ENCODE peak calls at places on chromosomes 13 and 19, in five cellular contexts. T is GM23338, X is neural progenitor cell, P is hepatocyte, R is HCT116. F is an unnamed sample.

GRCh38 chr19:19403373-19403901 is 2.0 kb upstream of the GATAD2A start:
- DNase-seq in R (no peak), P (no peak), T (no peak), X (no peak), F (peak; percentile 66)

GRCh38 chr19:7242601-7243258 is 51.5 kb downstream of the INSR start:
- DNase-seq in P (no peak), T (no peak), X (no peak), R (no peak), F (peak; percentile 33)

GRCh38 chr13:29948246-29948645 is 97.8 kb upstream of the UBL3 start:
- DNase-seq in P (no peak), T (no peak), R (no peak), X (no peak), F (no peak)

GRCh38 chr13:99721606-99722384 is 220.5 kb downstream of the TM9SF2 start:
- DNase-seq in R (no peak), P (no peak), T (no peak), X (peak; percentile 91), F (no peak)

GRCh38 chr19:18194554-18195238 is 1.7 kb downstream of the MPV17L2 start:
- DNase-seq in R (no peak), P (no peak), X (peak; percentile 58), T (peak; percentile 71), F (peak; percentile 33)

GRCh38 chr19:47323872-47324271 is 8.1 kb upstream of the C5AR2 start:
- DNase-seq in R (no peak), P (no peak), T (no peak), X (no peak), F (no peak)

GRCh38 chr13:96898855-96899254 is 95.4 kb downstream of the OXGR1 start:
- DNase-seq in P (no peak), T (peak; percentile 64), R (no peak), X (peak; percentile 28), F (no peak)

GRCh38 chr13:48123827-48124226 is 28.9 kb upstream of the MED4 start:
- DNase-seq in R (no peak), T (no peak), P (no peak), X (no peak), F (no peak)

GRCh38 chr13:69092615-69093322 is 1014.9 kb upstream of the ATXN8OS start:
- DNase-seq in X (peak; percentile 12), P (no peak), T (peak; percentile 72), R (no peak), F (no peak)

GRCh38 chr19:51694318-51695085 is 1.4 kb downstream of the SPACA6 start:
- DNase-seq in X (no peak), P (no peak), R (no peak), T (no peak), F (no peak)

GRCh38 chr19:16714702-16715294 is 4.8 kb upstream of the NWD1 start:
- DNase-seq in P (peak; percentile 25), R (peak; percentile 48), X (peak; percentile 68), T (peak; percentile 76), F (peak; percentile 69)

GRCh38 chr13:24041822-24042221 is 118.7 kb upstream of the SPATA13 start:
- DNase-seq in X (no peak), P (no peak), T (no peak), R (no peak), F (no peak)

DNA sequence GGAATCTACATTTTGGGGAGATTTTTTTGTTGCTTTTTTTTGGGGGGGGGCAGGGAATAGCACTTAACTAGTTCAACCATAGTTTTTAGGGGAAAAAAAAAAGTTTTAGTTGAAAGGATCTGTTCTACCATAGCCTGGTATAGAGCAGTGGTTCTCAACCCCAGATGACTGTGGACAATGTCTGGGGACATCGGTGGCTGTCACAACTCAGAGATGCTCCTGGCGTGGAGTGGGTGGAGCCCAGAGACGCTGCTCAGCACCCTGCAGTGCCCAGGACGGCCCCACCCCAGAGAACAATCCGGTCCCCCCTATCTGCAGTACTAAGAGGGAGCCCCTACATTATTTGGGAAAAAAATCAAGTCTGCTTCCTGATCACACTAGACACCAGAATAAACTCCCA is 8.3 kb downstream of the GNG7 start:
- DNase-seq in T (no peak), R (no peak), P (no peak), X (no peak), F (no peak)
- H3K4me3 ChIP-seq in T (no peak overlapping the region), R (no peak overlapping the region), P (no peak overlapping the region), X (no peak overlapping the region), F (no peak overlapping the region)

GRCh38 chr13:50691682-50692263 is 151.7 kb downstream of the DLEU7 start:
- DNase-seq in X (no peak), R (no peak), T (no peak), P (no peak), F (peak; percentile 60)

GRCh38 chr13:50693755-50694154 is 149.7 kb downstream of the DLEU7 start:
- DNase-seq in R (no peak), T (peak; percentile 13), P (no peak), X (peak; percentile 37), F (no peak)

GRCh38 chr13:50690020-50690419 is 153.5 kb downstream of the DLEU7 start:
- DNase-seq in R (no peak), X (peak; percentile 11), T (no peak), P (no peak), F (no peak)

GRCh38 chr13:50692396-50692915 is 151.0 kb downstream of the DLEU7 start:
- DNase-seq in X (no peak), R (no peak), P (no peak), T (no peak), F (no peak)

DNA sequence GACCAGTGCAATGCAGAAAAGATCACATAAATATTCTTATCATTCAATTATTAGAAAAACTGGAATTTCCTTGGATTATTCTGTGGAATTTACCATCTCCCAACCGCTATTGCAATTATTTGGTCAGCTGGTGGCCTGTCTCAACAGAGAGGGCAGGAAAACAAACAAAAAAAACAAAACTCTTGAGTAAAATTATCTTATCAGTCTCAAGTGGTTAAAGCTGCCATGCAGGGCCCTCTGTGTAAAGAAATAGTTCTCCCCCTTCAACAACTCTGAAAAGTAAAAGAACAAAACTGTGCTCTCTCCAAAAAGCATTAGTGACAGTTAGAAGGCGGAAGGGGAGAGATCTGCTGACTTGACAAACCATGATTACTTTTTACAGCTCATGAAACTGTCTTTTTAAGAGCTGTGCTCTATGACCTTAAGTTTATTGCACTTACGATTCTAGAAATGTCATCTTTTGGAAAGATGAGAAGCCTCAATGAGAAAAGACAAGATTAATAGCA is 152.3 kb downstream of the DLEU7 start:
- DNase-seq in P (no peak), R (no peak), X (no peak), T (no peak), F (no peak)
- TF ChIP-seq EZH2phosphoT487 in P (no peak), R (no peak), X (no peak), T (no peak), F (no peak)

GRCh38 chr19:720691-721160 is 12.0 kb downstream of the PALM start:
- DNase-seq in T (peak; percentile 51), X (no peak), R (no peak), P (no peak), F (no peak)
- TF ChIP-seq EZH2 in T (no peak), X (no peak), R (no peak), P (no peak), F (no peak)

GRCh38 chr19:8592231-8593009 is 15.2 kb upstream of the MYO1F start:
- DNase-seq in X (peak; percentile 100), T (peak; percentile 100), R (no peak), P (peak; percentile 99), F (peak; percentile 33)
- H3K4me3 ChIP-seq in X (peak overlapping the region; percentile 54), T (peak overlapping the region; percentile 55), R (no peak overlapping the region), P (peak overlapping the region; percentile 20), F (no peak overlapping the region)

DNA sequence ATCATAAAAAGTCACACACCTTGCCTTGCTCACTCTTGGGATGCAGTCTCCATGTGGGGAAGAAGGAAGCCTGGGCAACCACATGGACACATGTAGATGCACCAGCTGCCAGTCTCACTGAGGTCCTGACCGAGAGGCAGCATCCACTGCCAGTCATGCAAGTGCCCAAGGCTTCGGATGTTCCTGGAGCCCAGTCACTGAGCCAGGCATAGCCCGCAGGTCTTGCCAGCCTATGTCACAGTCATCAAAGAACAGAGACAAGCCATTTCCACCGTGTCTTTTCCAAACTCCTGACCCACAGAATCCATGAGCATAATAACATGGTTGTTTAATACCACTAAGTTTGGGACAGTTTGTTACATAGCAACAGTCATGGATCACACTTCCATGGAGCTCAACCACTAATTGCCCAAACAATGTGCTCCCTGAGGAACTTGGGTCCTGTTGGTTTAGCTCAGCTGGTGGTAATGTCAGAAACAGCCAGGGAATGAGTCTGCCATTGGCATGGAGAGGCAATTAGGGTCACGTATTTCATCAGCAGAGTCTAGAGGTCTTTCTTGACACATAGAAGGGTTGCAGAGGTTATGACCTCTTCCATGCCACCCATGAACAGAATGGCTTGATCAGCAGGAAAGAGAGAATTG is 21.5 kb downstream of the STARD13 start:
- DNase-seq in T (no peak), X (no peak), R (no peak), P (no peak), F (no peak)
- TF ChIP-seq EZH2phosphoT487 in T (no peak), X (no peak), R (no peak), P (no peak), F (no peak)

GRCh38 chr19:50669319-50670101 is 20.3 kb downstream of the C19orf81 start:
- DNase-seq in X (no peak), P (peak; percentile 44), R (no peak), T (peak; percentile 35), F (peak; percentile 64)

GRCh38 chr19:50667177-50667758 is 18.0 kb downstream of the C19orf81 start:
- DNase-seq in P (no peak), R (no peak), X (no peak), T (peak; percentile 43), F (no peak)

GRCh38 chr19:50670102-50670380 is 20.8 kb downstream of the C19orf81 start:
- DNase-seq in P (no peak), R (no peak), T (no peak), X (no peak), F (no peak)

GRCh38 chr19:50667759-50668231 is 18.6 kb downstream of the C19orf81 start:
- DNase-seq in T (peak; percentile 39), P (no peak), X (no peak), R (no peak), F (no peak)

DNA sequence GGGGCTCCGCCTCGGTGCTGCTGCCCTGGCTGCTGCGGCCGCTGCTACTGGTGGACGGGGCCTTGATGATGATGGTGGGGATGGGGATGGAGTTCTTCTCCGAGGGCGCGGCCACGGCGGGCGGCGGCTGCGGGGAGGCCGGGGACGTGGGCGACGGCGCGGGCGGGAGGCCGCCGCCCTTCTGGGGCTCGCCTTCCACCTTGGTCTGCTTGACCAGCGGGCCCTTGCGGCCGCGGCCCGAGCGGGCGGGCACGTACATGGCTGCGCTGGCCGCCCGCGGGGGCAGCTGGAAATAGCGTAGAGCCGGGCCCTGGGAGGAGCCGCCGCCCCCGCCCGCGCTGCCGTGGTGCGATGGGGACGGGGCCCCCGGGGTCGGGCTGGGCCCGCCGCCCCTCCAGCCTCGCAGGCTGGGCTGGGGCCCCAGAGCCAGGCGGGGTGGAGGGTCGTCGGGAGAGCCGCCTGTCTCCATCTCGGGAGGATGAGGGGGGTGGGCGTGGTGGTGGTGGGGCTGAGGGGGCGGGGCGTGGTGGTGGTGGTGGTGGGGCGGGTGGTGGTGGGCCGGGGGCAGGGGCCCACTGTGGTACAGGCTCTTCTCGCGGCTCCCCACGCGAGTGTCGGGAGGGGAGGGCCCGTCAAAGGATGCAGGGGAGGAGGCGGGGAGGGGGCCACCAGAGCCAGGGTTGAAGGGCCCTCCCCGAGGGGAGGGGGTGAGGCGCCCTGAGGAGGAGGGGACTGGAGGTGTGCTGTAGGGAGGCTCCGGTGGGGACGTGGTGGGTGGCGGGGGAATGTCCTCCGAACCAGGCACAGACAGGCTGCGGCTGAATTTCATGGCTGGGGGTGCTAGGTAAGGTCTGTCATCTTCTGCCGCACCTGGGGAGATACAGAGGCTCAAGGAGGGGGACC is 19.4 kb downstream of the C19orf81 start:
- DNase-seq in T (no peak), P (no peak), X (peak; percentile 39), R (no peak), F (no peak)
- TF ChIP-seq EZH2 in T (peak; percentile 81), P (no peak), X (no peak), R (no peak), F (no peak)

GRCh38 chr19:2308114-2308556 is at the start of gene LINGO3:
- DNase-seq in P (no peak), R (no peak), T (no peak), X (peak; percentile 60), F (no peak)
- H3K4me3 ChIP-seq in P (no peak within 1 kb of the TSS), R (no peak within 1 kb of the TSS), T (peak within 1 kb of the TSS; percentile 58), X (peak within 1 kb of the TSS; percentile 45), F (no peak within 1 kb of the TSS)

GRCh38 chr13:60258349-60258748 is 94.6 kb upstream of the DIAPH3 start:
- DNase-seq in P (no peak), R (no peak), X (peak; percentile 11), T (peak; percentile 58), F (no peak)
- TF ChIP-seq EZH2phosphoT487 in P (no peak), R (no peak), X (no peak), T (no peak), F (no peak)